ENCODE peak calls at places on chromosomes 16 and 17, in five cellular contexts. F is left lung, K is GM06990, S is fibroblast of pulmonary artery, W is pancreas. B is an unnamed sample.

GRCh38 chr17:68318103-68318991 is 27.1 kb downstream of the ARSG start:
- DNase-seq in F (no peak), S (peak; percentile 65), W (peak; percentile 39), K (no peak), B (peak; percentile 54)

GRCh38 chr16:12452549-12452948 is 351.1 kb downstream of the CPPED1 start:
- DNase-seq in S (no peak), W (no peak), F (no peak), K (no peak), B (no peak)

GRCh38 chr16:57042157-57043111 is 49.9 kb upstream of the CPNE2 start:
- DNase-seq in F (no peak), W (no peak), S (no peak), K (peak; percentile 74), B (no peak)

GRCh38 chr17:78922876-78923498 is 2.2 kb downstream of the TIMP2 start:
- DNase-seq in K (no peak), F (no peak), W (no peak), S (no peak), B (no peak)

GRCh38 chr16:2482181-2483107 is 7.5 kb downstream of the TBC1D24 start:
- DNase-seq in K (no peak), S (peak; percentile 55), W (peak; percentile 72), F (no peak), B (no peak)

GRCh38 chr16:70691223-70692129 is 5.6 kb upstream of the MTSS2 start:
- DNase-seq in K (no peak), S (peak; percentile 88), F (peak; percentile 76), W (peak; percentile 29), B (no peak)

GRCh38 chr17:78748048-78748729 is 33.9 kb downstream of the CYTH1 start:
- DNase-seq in F (peak; percentile 59), S (no peak), W (peak; percentile 45), K (peak; percentile 63), B (no peak)

GRCh38 chr17:72677108-72677507 is 415.4 kb downstream of the SLC39A11 start:
- DNase-seq in K (no peak), F (no peak), W (no peak), S (no peak), B (no peak)

GRCh38 chr16:84084570-84085270 is 32.0 kb downstream of the MBTPS1 start:
- DNase-seq in W (peak; percentile 62), K (peak; percentile 69), S (peak; percentile 72), F (peak; percentile 67), B (peak; percentile 80)

GRCh38 chr17:41452276-41452675 is 11.5 kb upstream of the KRT38 start:
- DNase-seq in W (no peak), K (no peak), S (no peak), F (no peak), B (no peak)

GRCh38 chr17:48100591-48101011 is 677 bp downstream of the CBX1 start:
- DNase-seq in F (peak; percentile 64), W (peak; percentile 67), S (peak; percentile 62), K (no peak), B (peak; percentile 74)

GRCh38 chr17:4004517-4005295 is 40.5 kb upstream of the ATP2A3 start:
- DNase-seq in K (peak; percentile 62), S (peak; percentile 31), W (no peak), F (no peak), B (peak; percentile 65)

GRCh38 chr17:71071041-71071440 is 901.7 kb downstream of the KCNJ2 start:
- DNase-seq in F (no peak), W (no peak), K (no peak), S (no peak), B (no peak)

GRCh38 chr17:4738136-4739121 is 1.2 kb upstream of the ZMYND15 start:
- DNase-seq in S (no peak), W (no peak), F (no peak), K (no peak), B (peak; percentile 65)

GRCh38 chr16:66961065-66961744 is at the start of gene CES3:
- DNase-seq in W (peak; percentile 81), F (no peak), K (peak; percentile 62), S (peak; percentile 71), B (peak; percentile 80)
- TF ChIP-seq CTCF in W (peak; percentile 71), F (peak; percentile 59), K (peak; percentile 91), S (peak; percentile 81), B (peak; percentile 86)

GRCh38 chr17:75012320-75013076 is at the start of gene MRPL58:
- DNase-seq in K (peak; percentile 92), S (peak; percentile 87), F (peak; percentile 79), W (peak; percentile 82), B (peak; percentile 91)
- TF ChIP-seq CTCF in K (peak; percentile 42), S (peak; percentile 50), F (peak; percentile 26), W (peak; percentile 43), B (peak; percentile 64)

DNA sequence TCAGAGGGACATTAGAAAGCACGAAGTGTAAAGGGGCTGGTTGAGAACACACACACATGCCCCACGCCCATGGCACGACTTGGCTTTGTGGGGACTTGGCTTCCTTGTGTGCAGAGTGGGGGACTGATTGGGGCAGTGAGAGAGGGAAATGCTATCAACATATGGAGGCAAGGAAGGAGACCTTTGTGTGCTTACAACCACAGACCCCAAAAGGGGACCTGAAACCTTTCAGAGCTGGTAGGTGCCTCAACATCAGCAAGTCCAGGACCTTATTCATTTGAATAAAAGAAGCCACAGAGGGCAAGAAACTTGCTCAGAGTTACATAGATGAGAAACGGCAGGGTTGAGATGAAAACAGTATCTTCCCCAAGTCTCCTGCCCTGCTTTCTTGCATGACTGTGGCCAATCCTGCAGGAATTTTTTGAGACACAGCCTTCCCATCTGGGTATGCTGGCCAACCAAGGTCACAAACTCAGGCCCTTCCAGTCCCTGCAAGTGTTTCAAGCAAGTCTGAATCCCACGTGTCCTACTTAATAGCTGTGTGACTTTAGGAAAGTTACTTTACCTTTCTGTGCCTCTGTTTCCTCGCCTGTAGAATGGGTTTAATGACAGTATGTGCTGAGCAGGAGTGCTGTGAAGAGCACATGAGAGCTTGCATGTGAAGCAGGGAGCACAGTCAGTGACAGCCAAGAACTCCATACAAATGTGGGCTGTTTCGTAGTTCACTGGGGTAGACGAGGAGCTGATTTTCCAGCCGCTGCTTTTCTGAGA is 26.2 kb downstream of the C16orf78 start:
- DNase-seq in F (no peak), K (peak; percentile 65), W (no peak), S (no peak), B (no peak)
- TF ChIP-seq CTCF in F (no peak), K (no peak), W (no peak), S (no peak), B (no peak)

GRCh38 chr17:63496177-63496576 is 19.3 kb downstream of the ACE start:
- DNase-seq in S (no peak), K (no peak), W (no peak), F (no peak), B (no peak)

GRCh38 chr17:63496663-63497400 is 20.0 kb downstream of the ACE start:
- DNase-seq in W (no peak), S (no peak), K (no peak), F (no peak), B (no peak)

GRCh38 chr17:63495471-63495870 is 18.6 kb downstream of the ACE start:
- DNase-seq in K (no peak), F (no peak), S (no peak), W (no peak), B (no peak)

GRCh38 chr17:63498621-63499195 is 21.8 kb downstream of the ACE start:
- DNase-seq in S (peak; percentile 38), W (no peak), K (no peak), F (no peak), B (no peak)

GRCh38 chr17:63497708-63498483 is 21.0 kb downstream of the ACE start:
- DNase-seq in F (no peak), S (no peak), W (no peak), K (no peak), B (no peak)
- TF ChIP-seq CTCF in F (no peak), S (peak; percentile 22), W (no peak), K (peak; percentile 26), B (no peak)

DNA sequence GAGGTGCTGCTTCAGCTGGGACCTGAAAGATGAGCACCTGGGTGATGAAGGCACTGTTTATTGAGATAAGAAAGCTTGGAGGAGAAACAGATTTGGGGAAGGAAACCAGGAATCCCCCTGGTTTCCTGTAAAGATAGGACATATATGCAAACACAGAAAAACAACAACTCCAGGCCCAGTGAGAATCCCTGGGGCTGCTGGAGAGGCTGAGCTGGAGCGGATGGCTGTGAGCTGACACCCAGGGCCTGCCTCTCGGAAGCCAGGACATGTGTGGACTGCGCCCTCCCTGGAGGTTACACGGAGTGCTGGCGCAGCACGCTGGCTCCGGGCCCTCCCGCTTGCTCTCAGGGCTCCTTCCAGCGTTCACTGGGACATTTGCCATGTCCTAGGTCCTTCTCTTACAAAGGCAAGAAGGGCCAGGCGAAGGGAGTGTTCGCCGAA is 57.5 kb downstream of the CYB5B start:
- DNase-seq in K (no peak), F (peak; percentile 78), W (peak; percentile 53), S (peak; percentile 85), B (no peak)
- TF ChIP-seq CTCF in K (no peak), F (no peak), W (no peak), S (peak; percentile 14), B (no peak)

DNA sequence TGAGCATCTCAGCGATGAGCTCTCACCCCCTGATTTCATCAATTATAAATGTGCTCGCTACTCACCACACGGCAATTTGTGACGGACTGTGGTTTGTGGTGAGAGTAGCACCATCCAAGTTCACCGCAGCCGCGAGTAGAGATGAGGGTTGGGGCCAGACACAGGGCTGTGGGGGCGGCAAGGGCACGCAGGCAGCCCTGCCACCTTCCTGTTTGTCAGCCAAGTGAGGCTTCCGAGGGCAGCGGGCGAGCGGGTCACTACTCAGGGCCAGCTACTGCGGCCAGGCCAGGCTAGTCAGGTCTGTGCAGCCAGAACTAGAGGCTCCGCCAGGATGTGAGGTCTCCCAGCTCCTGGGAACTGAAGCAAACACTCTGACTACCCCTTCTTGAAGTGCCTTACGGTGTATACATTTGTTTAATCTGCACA is 39.6 kb upstream of the MEOX1 start:
- DNase-seq in W (no peak), K (peak; percentile 56), S (peak; percentile 36), F (no peak), B (no peak)
- TF ChIP-seq CTCF in W (no peak), K (no peak), S (no peak), F (no peak), B (no peak)

GRCh38 chr17:6700948-6701307 is 12.2 kb downstream of the SLC13A5 start:
- DNase-seq in F (no peak), W (no peak), S (no peak), K (no peak), B (no peak)

GRCh38 chr17:6702567-6703215 is 10.5 kb downstream of the SLC13A5 start:
- DNase-seq in K (no peak), S (no peak), W (no peak), F (no peak), B (no peak)

GRCh38 chr17:6699997-6700947 is 12.9 kb downstream of the SLC13A5 start:
- DNase-seq in F (no peak), K (no peak), W (no peak), S (no peak), B (no peak)

GRCh38 chr17:6703751-6704150 is 9.4 kb downstream of the SLC13A5 start:
- DNase-seq in F (no peak), W (no peak), S (no peak), K (no peak), B (no peak)

DNA sequence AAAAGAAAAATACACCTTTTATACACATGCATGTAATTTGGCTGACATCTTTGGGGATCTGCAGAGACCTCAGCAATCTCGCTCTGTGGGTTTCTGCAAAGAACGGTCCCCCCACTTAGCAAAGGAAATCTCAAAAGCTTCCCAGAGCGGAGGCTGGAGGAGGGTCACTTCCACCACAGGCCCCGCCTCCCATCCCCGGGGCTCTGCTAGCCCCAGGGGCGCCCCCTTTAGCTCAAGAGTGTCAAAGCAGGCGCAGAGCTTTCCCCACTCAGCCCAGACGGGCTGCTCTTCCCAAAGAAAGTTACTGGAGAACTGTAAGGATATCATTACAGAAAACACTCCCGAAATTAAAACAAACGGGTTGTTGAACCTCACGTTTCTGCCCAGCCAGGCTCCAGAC is 11.4 kb downstream of the SLC13A5 start:
- DNase-seq in F (no peak), W (no peak), K (no peak), S (peak; percentile 17), B (peak; percentile 21)
- TF ChIP-seq CTCF in F (no peak), W (no peak), K (peak; percentile 67), S (peak; percentile 31), B (no peak)

B was measured in Calu3.